ENCODE peak calls at places on chromosomes 11 and 22, in four cellular contexts. One of them, this sample, is unnamed.

GRCh38 chr11:92811341-92811740 is 158.1 kb upstream of the MTNR1B start:
- DNase-seq in HL-60: no peak
- DNase-seq in K562: no peak
- DNase-seq in GM12878: no peak
- DNase-seq in this sample: no peak

GRCh38 chr11:111344032-111344431 is 35.0 kb downstream of the POU2AF1 start:
- DNase-seq in HL-60: no peak
- DNase-seq in K562: no peak
- DNase-seq in GM12878: no peak
- DNase-seq in this sample: no peak

GRCh38 chr11:76880956-76881355 is 20.2 kb downstream of the ACER3 start:
- DNase-seq in HL-60: no peak
- DNase-seq in K562: no peak
- DNase-seq in GM12878: no peak
- DNase-seq in this sample: no peak

GRCh38 chr11:27904358-27905055 is 203.4 kb downstream of the KIF18A start:
- DNase-seq in HL-60: no peak
- DNase-seq in K562: no peak
- DNase-seq in GM12878: no peak
- DNase-seq in this sample: no peak

GRCh38 chr22:16783930-16784354 is 41.3 kb downstream of the XKR3 start:
- DNase-seq in HL-60: no peak
- DNase-seq in K562: peak; percentile 70
- DNase-seq in GM12878: no peak
- DNase-seq in this sample: no peak

GRCh38 chr11:47337229-47337924 is 15.1 kb downstream of the MYBPC3 start:
- DNase-seq in HL-60: no peak
- DNase-seq in K562: peak; percentile 76
- DNase-seq in GM12878: no peak
- DNase-seq in this sample: no peak

GRCh38 chr11:64165482-64165841 is 451 bp downstream of the MACROD1 start:
- DNase-seq in HL-60: no peak
- DNase-seq in K562: peak; percentile 53
- DNase-seq in GM12878: no peak
- DNase-seq in this sample: no peak

GRCh38 chr22:17732251-17732854 is 41.9 kb downstream of the BID start:
- DNase-seq in HL-60: no peak
- DNase-seq in K562: no peak
- DNase-seq in GM12878: no peak
- DNase-seq in this sample: no peak

GRCh38 chr11:36081274-36081945 is 137.5 kb downstream of the LDLRAD3 start:
- DNase-seq in HL-60: no peak
- DNase-seq in K562: no peak
- DNase-seq in GM12878: no peak
- DNase-seq in this sample: no peak
- TF ChIP-seq SPI1 in HL-60: no peak
- TF ChIP-seq SPI1 in K562: no peak
- TF ChIP-seq SPI1 in GM12878: no peak
- TF ChIP-seq SPI1 in this sample: no peak

GRCh38 chr22:43173566-43173965 is 13.4 kb downstream of the TTLL12 start:
- DNase-seq in HL-60: no peak
- DNase-seq in K562: no peak
- DNase-seq in GM12878: no peak
- DNase-seq in this sample: no peak

GRCh38 chr22:43174941-43175531 is 11.9 kb downstream of the TTLL12 start:
- DNase-seq in HL-60: no peak
- DNase-seq in K562: no peak
- DNase-seq in GM12878: no peak
- DNase-seq in this sample: no peak

GRCh38 chr22:43172191-43172590 is 14.7 kb downstream of the TTLL12 start:
- DNase-seq in HL-60: no peak
- DNase-seq in K562: no peak
- DNase-seq in GM12878: no peak
- DNase-seq in this sample: no peak

GRCh38 chr22:43176090-43176489 is 10.8 kb downstream of the TTLL12 start:
- DNase-seq in HL-60: no peak
- DNase-seq in K562: no peak
- DNase-seq in GM12878: no peak
- DNase-seq in this sample: no peak

GRCh38 chr22:43173976-43174720 is 12.8 kb downstream of the TTLL12 start:
- DNase-seq in HL-60: no peak
- DNase-seq in K562: no peak
- DNase-seq in GM12878: no peak
- DNase-seq in this sample: no peak
- TF ChIP-seq SPI1 in HL-60: no peak
- TF ChIP-seq SPI1 in K562: no peak
- TF ChIP-seq SPI1 in GM12878: no peak
- TF ChIP-seq SPI1 in this sample: no peak

DNA sequence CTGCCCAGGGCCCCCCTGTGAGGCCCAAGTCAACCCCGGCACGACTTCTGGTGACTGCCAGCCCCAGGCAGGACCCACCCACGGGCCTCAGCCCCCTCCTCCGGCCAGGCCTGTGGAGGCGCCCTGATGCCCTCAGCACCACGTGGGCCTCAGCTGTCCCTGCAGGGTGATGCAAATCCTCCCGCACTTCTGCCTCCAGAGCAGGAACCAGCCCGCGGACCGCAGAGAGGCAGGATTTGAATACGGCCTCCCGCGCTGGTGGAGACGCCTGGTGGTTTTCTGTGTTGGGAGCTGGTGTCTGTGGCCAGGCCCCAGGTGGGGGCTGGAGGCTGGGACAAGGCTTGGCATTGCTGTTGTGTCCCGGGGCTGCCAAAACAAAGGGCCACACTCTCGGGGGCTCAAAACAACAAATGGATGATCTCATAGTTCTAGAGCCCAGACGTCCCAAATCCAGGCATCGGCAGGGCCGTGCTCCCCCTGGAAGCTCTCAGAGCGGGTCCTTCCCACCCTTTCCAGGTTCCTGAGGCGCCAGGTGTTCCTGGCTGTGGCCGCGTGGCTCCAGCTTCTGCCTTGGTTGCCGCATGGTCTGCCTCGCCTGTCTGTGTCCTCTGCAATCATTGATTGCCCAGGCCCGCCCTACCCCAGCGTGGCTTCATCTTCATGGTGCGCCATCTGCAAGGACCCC is 19.4 kb downstream of the TRPM5 start:
- DNase-seq in HL-60: peak; percentile 52
- DNase-seq in K562: no peak
- DNase-seq in GM12878: no peak
- DNase-seq in this sample: no peak
- TF ChIP-seq SPI1 in HL-60: no peak
- TF ChIP-seq SPI1 in K562: no peak
- TF ChIP-seq SPI1 in GM12878: no peak
- TF ChIP-seq SPI1 in this sample: no peak

GRCh38 chr11:120254788-120255518 is 15.0 kb downstream of the POU2F3 start:
- DNase-seq in HL-60: no peak
- DNase-seq in K562: no peak
- DNase-seq in GM12878: no peak
- DNase-seq in this sample: peak; percentile 43
- TF ChIP-seq SPI1 in HL-60: no peak
- TF ChIP-seq SPI1 in K562: no peak
- TF ChIP-seq SPI1 in GM12878: no peak
- TF ChIP-seq SPI1 in this sample: no peak

This sample was measured in GM12891.